ENCODE peak calls at places on chromosomes 7 and 10, in four cellular contexts. One of them, this sample, is unnamed.

GRCh38 chr10:48634198-48634983 is 29.5 kb upstream of the ARHGAP22 start:
- DNase-seq in upper lobe of right lung: no peak
- DNase-seq in cardiac muscle cell: no peak
- DNase-seq in HCT116: no peak
- DNase-seq in this sample: peak; percentile 69

GRCh38 chr10:126949161-126949503 is 43.9 kb downstream of the DOCK1 start:
- DNase-seq in cardiac muscle cell: no peak
- DNase-seq in HCT116: no peak
- DNase-seq in upper lobe of right lung: no peak
- DNase-seq in this sample: no peak

GRCh38 chr10:76185476-76186255 is 754.2 kb downstream of the LRMDA start:
- DNase-seq in HCT116: no peak
- DNase-seq in cardiac muscle cell: no peak
- DNase-seq in upper lobe of right lung: no peak
- DNase-seq in this sample: no peak

GRCh38 chr7:37113661-37114355 is 334.9 kb downstream of the ELMO1 start:
- DNase-seq in upper lobe of right lung: no peak
- DNase-seq in HCT116: no peak
- DNase-seq in cardiac muscle cell: no peak
- DNase-seq in this sample: no peak

GRCh38 chr10:100826983-100827818 is 81.8 kb downstream of the PAX2 start:
- DNase-seq in cardiac muscle cell: peak; percentile 68
- DNase-seq in HCT116: peak; percentile 56
- DNase-seq in upper lobe of right lung: no peak
- DNase-seq in this sample: peak; percentile 35

GRCh38 chr7:52799817-52800216 is 235.6 kb upstream of the POM121L12 start:
- DNase-seq in upper lobe of right lung: no peak
- DNase-seq in cardiac muscle cell: no peak
- DNase-seq in HCT116: no peak
- DNase-seq in this sample: no peak

GRCh38 chr10:125037145-125037544 is 95.2 kb downstream of the ZRANB1 start:
- DNase-seq in upper lobe of right lung: no peak
- DNase-seq in HCT116: peak; percentile 85
- DNase-seq in cardiac muscle cell: no peak
- DNase-seq in this sample: no peak

GRCh38 chr10:14032406-14032998 is 298.2 kb downstream of the FRMD4A start:
- DNase-seq in upper lobe of right lung: peak; percentile 70
- DNase-seq in HCT116: peak; percentile 2
- DNase-seq in cardiac muscle cell: peak; percentile 39
- DNase-seq in this sample: peak; percentile 10

GRCh38 chr10:24556746-24557742 is 166.6 kb downstream of the ARHGAP21 start:
- DNase-seq in HCT116: peak; percentile 66
- DNase-seq in cardiac muscle cell: peak; percentile 72
- DNase-seq in upper lobe of right lung: no peak
- DNase-seq in this sample: no peak

GRCh38 chr7:35390146-35390545 is 136.2 kb upstream of the TBX20 start:
- DNase-seq in cardiac muscle cell: no peak
- DNase-seq in upper lobe of right lung: no peak
- DNase-seq in HCT116: no peak
- DNase-seq in this sample: no peak

GRCh38 chr10:13502384-13502783 is 26.4 kb downstream of the BEND7 start:
- DNase-seq in HCT116: no peak
- DNase-seq in upper lobe of right lung: no peak
- DNase-seq in cardiac muscle cell: no peak
- DNase-seq in this sample: no peak

GRCh38 chr7:130925136-130925794 is 191.3 kb upstream of the KLF14 start:
- DNase-seq in HCT116: no peak
- DNase-seq in upper lobe of right lung: no peak
- DNase-seq in cardiac muscle cell: no peak
- DNase-seq in this sample: no peak

GRCh38 chr10:74901240-74901827 is 74.9 kb downstream of the KAT6B start:
- DNase-seq in HCT116: no peak
- DNase-seq in upper lobe of right lung: no peak
- DNase-seq in cardiac muscle cell: no peak
- DNase-seq in this sample: no peak

GRCh38 chr10:16440396-16441105 is 3.7 kb downstream of the PTER start:
- DNase-seq in HCT116: no peak
- DNase-seq in upper lobe of right lung: no peak
- DNase-seq in cardiac muscle cell: no peak
- DNase-seq in this sample: no peak

GRCh38 chr10:35447693-35448407 is 111.5 kb downstream of the CCNY start:
- DNase-seq in upper lobe of right lung: no peak
- DNase-seq in cardiac muscle cell: no peak
- DNase-seq in HCT116: peak; percentile 10
- DNase-seq in this sample: peak; percentile 25
- H3K9me3 ChIP-seq in upper lobe of right lung: peaks cover 20% of the 10 kb centered on the region
- H3K9me3 ChIP-seq in cardiac muscle cell: no peaks in the 10 kb centered on the region
- H3K9me3 ChIP-seq in HCT116: peaks cover 7% of the 10 kb centered on the region
- H3K9me3 ChIP-seq in this sample: no peaks in the 10 kb centered on the region

GRCh38 chr7:2812831-2813230 is 31.3 kb downstream of the GNA12 start:
- DNase-seq in cardiac muscle cell: no peak
- DNase-seq in HCT116: no peak
- DNase-seq in upper lobe of right lung: peak; percentile 26
- DNase-seq in this sample: no peak

GRCh38 chr7:2813350-2814185 is 30.5 kb downstream of the GNA12 start:
- DNase-seq in upper lobe of right lung: peak; percentile 54
- DNase-seq in cardiac muscle cell: no peak
- DNase-seq in HCT116: no peak
- DNase-seq in this sample: no peak

GRCh38 chr7:2815523-2816240 is 28.4 kb downstream of the GNA12 start:
- DNase-seq in upper lobe of right lung: no peak
- DNase-seq in HCT116: no peak
- DNase-seq in cardiac muscle cell: no peak
- DNase-seq in this sample: no peak

GRCh38 chr7:2814682-2815522 is 29.2 kb downstream of the GNA12 start:
- DNase-seq in HCT116: no peak
- DNase-seq in cardiac muscle cell: no peak
- DNase-seq in upper lobe of right lung: peak; percentile 57
- DNase-seq in this sample: no peak

DNA sequence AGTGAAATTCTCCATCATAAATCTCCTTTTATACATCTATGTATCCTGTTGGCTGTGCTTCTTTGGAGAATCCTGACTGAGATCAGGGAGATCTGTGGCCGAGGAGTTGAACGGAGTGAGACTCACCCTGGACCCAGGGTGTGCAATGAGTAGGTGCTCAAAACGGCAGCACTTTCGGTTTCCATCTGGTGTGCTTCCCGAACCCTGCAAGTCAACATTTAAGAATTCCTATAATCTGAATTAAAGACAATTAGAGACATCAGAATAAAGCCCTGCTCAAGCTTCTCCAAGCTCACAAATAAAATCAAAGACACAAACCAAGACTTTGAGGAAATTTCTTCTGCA is 29.9 kb downstream of the GNA12 start:
- DNase-seq in HCT116: no peak
- DNase-seq in cardiac muscle cell: no peak
- DNase-seq in upper lobe of right lung: peak; percentile 12
- DNase-seq in this sample: no peak
- H3K4me3 ChIP-seq in HCT116: no peak overlapping the region
- H3K4me3 ChIP-seq in cardiac muscle cell: no peak overlapping the region
- H3K4me3 ChIP-seq in upper lobe of right lung: no peak overlapping the region
- H3K4me3 ChIP-seq in this sample: no peak overlapping the region

DNA sequence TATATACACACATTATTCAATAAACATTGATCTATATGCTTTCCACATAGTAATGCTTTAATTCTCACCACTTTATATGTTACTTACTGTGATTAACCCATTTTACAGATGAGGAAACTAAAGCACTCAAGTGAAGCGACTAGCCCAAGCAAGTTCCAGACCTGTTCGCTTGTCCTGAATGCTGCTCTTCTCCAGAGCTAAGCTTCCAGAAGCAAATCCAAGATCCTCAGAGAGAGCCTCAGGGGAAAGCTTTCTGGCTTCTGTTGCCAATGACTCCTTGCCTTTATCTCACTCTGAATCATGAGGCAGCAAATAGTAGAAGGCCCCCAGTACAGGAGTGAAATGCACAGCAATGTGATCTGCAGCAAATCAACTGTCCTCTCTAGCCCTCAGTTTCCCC is 32.2 kb downstream of the XPNPEP1 start:
- DNase-seq in upper lobe of right lung: no peak
- DNase-seq in HCT116: no peak
- DNase-seq in cardiac muscle cell: no peak
- DNase-seq in this sample: no peak
- H3K4me1 ChIP-seq in upper lobe of right lung: peaks cover 27% of the 10 kb centered on the region
- H3K4me1 ChIP-seq in HCT116: no peaks in the 10 kb centered on the region
- H3K4me1 ChIP-seq in cardiac muscle cell: peaks cover 25% of the 10 kb centered on the region
- H3K4me1 ChIP-seq in this sample: peaks cover 8% of the 10 kb centered on the region

GRCh38 chr7:158126661-158127060 is 461.0 kb downstream of the PTPRN2 start:
- DNase-seq in upper lobe of right lung: peak; percentile 44
- DNase-seq in cardiac muscle cell: no peak
- DNase-seq in HCT116: no peak
- DNase-seq in this sample: no peak

GRCh38 chr7:158124671-158125079 is 462.9 kb downstream of the PTPRN2 start:
- DNase-seq in cardiac muscle cell: no peak
- DNase-seq in upper lobe of right lung: no peak
- DNase-seq in HCT116: no peak
- DNase-seq in this sample: no peak

GRCh38 chr7:158127241-158127640 is 460.4 kb downstream of the PTPRN2 start:
- DNase-seq in upper lobe of right lung: peak; percentile 58
- DNase-seq in cardiac muscle cell: no peak
- DNase-seq in HCT116: no peak
- DNase-seq in this sample: no peak

GRCh38 chr7:158125091-158125490 is 462.5 kb downstream of the PTPRN2 start:
- DNase-seq in cardiac muscle cell: no peak
- DNase-seq in HCT116: no peak
- DNase-seq in upper lobe of right lung: no peak
- DNase-seq in this sample: no peak

DNA sequence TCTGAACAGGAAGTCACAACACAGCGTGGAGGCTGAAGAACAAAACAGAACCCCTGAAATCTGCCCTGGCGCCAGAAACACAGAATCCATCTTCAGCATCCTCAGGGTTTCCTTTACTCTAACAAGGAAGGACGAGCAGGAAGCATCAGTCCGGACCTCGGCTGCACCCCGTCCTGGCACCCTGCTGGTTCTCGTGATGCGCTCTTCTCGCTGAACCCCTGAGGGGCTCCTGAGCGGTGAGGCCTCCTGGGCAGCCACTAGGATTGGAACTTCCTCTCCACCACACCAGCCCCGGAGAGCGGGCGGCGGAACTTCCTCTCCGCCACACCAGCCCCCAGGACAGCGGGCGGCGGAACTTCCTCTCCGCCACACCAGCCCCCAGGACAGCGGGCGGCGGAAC is 461.9 kb downstream of the PTPRN2 start:
- DNase-seq in cardiac muscle cell: no peak
- DNase-seq in HCT116: no peak
- DNase-seq in upper lobe of right lung: peak; percentile 16
- DNase-seq in this sample: no peak
- H3K9me3 ChIP-seq in cardiac muscle cell: no peaks in the 10 kb centered on the region
- H3K9me3 ChIP-seq in HCT116: peaks cover 10% of the 10 kb centered on the region
- H3K9me3 ChIP-seq in upper lobe of right lung: no peaks in the 10 kb centered on the region
- H3K9me3 ChIP-seq in this sample: no peaks in the 10 kb centered on the region

GRCh38 chr10:18665815-18666558 is 6.8 kb downstream of the ARL5B start:
- DNase-seq in upper lobe of right lung: no peak
- DNase-seq in cardiac muscle cell: no peak
- DNase-seq in HCT116: no peak
- DNase-seq in this sample: no peak

GRCh38 chr10:18668026-18668425 is 8.8 kb downstream of the ARL5B start:
- DNase-seq in HCT116: no peak
- DNase-seq in cardiac muscle cell: no peak
- DNase-seq in upper lobe of right lung: no peak
- DNase-seq in this sample: no peak

GRCh38 chr10:18660816-18661431 is 1.7 kb downstream of the ARL5B start:
- DNase-seq in upper lobe of right lung: no peak
- DNase-seq in HCT116: no peak
- DNase-seq in cardiac muscle cell: no peak
- DNase-seq in this sample: no peak

GRCh38 chr10:18665079-18665478 is 5.8 kb downstream of the ARL5B start:
- DNase-seq in cardiac muscle cell: no peak
- DNase-seq in upper lobe of right lung: no peak
- DNase-seq in HCT116: no peak
- DNase-seq in this sample: no peak

GRCh38 chr10:18666810-18667209 is 7.6 kb downstream of the ARL5B start:
- DNase-seq in cardiac muscle cell: no peak
- DNase-seq in upper lobe of right lung: no peak
- DNase-seq in HCT116: no peak
- DNase-seq in this sample: no peak
- H3K4me3 ChIP-seq in cardiac muscle cell: no peak overlapping the region
- H3K4me3 ChIP-seq in upper lobe of right lung: no peak overlapping the region
- H3K4me3 ChIP-seq in HCT116: no peak overlapping the region
- H3K4me3 ChIP-seq in this sample: no peak overlapping the region

GRCh38 chr10:103680869-103681236 is 174.5 kb downstream of the SH3PXD2A start:
- DNase-seq in cardiac muscle cell: no peak
- DNase-seq in upper lobe of right lung: no peak
- DNase-seq in HCT116: no peak
- DNase-seq in this sample: no peak
- H3K4me1 ChIP-seq in cardiac muscle cell: peaks cover 4% of the 10 kb centered on the region
- H3K4me1 ChIP-seq in upper lobe of right lung: peaks cover 24% of the 10 kb centered on the region
- H3K4me1 ChIP-seq in HCT116: peaks cover 6% of the 10 kb centered on the region
- H3K4me1 ChIP-seq in this sample: peaks cover 10% of the 10 kb centered on the region

This sample was measured in BE2C.